ENCODE peak calls at places on chromosomes 3 and 15, in six cellular contexts. One of them, this sample, is unnamed.

GRCh38 chr15:100733786-100734185 is 131.4 kb downstream of the ASB7 start:
- DNase-seq in GM23338: no peak
- DNase-seq in HepG2: no peak
- DNase-seq in GM12878: no peak
- DNase-seq in K562: no peak
- DNase-seq in H1: no peak
- DNase-seq in this sample: no peak

GRCh38 chr3:122233109-122233952 is 49.9 kb downstream of the CASR start:
- DNase-seq in GM23338: no peak
- DNase-seq in HepG2: no peak
- DNase-seq in GM12878: peak
- DNase-seq in K562: no peak
- DNase-seq in H1: no peak
- DNase-seq in this sample: no peak

GRCh38 chr3:169272533-169272932 is 391.0 kb downstream of the MECOM start:
- DNase-seq in GM23338: no peak
- DNase-seq in HepG2: no peak
- DNase-seq in GM12878: no peak
- DNase-seq in K562: no peak
- DNase-seq in H1: no peak
- DNase-seq in this sample: no peak

GRCh38 chr15:51825701-51826100 is 3.8 kb upstream of the TMOD3 start:
- DNase-seq in GM23338: no peak
- DNase-seq in HepG2: no peak
- DNase-seq in GM12878: no peak
- DNase-seq in K562: no peak
- DNase-seq in H1: no peak
- DNase-seq in this sample: no peak

GRCh38 chr3:167773584-167773983 is 38.1 kb downstream of the SERPINI1 start:
- DNase-seq in GM23338: no peak
- DNase-seq in HepG2: no peak
- DNase-seq in GM12878: peak
- DNase-seq in K562: no peak
- DNase-seq in H1: no peak
- DNase-seq in this sample: no peak

GRCh38 chr15:46331546-46331945 is 696.7 kb downstream of the SQOR start:
- DNase-seq in GM23338: no peak
- DNase-seq in HepG2: no peak
- DNase-seq in GM12878: no peak
- DNase-seq in K562: no peak
- DNase-seq in H1: no peak
- DNase-seq in this sample: no peak

GRCh38 chr3:31077826-31078225 is 183.4 kb upstream of the GADL1 start:
- DNase-seq in GM23338: no peak
- DNase-seq in HepG2: no peak
- DNase-seq in GM12878: no peak
- DNase-seq in K562: no peak
- DNase-seq in H1: no peak
- DNase-seq in this sample: no peak

GRCh38 chr15:67018451-67018850 is 47.0 kb upstream of the SMAD3 start:
- DNase-seq in GM23338: no peak
- DNase-seq in HepG2: no peak
- DNase-seq in GM12878: no peak
- DNase-seq in K562: no peak
- DNase-seq in H1: no peak
- DNase-seq in this sample: no peak

GRCh38 chr3:58880182-58880581 is 169.6 kb downstream of the CFAP20DC start:
- DNase-seq in GM23338: no peak
- DNase-seq in HepG2: no peak
- DNase-seq in GM12878: no peak
- DNase-seq in K562: no peak
- DNase-seq in H1: no peak
- DNase-seq in this sample: no peak

GRCh38 chr3:21894459-21895083 is 143.6 kb upstream of the ZNF385D start:
- DNase-seq in GM23338: peak
- DNase-seq in HepG2: no peak
- DNase-seq in GM12878: no peak
- DNase-seq in K562: no peak
- DNase-seq in H1: no peak
- DNase-seq in this sample: no peak

GRCh38 chr3:21892104-21892503 is 141.1 kb upstream of the ZNF385D start:
- DNase-seq in GM23338: no peak
- DNase-seq in HepG2: no peak
- DNase-seq in GM12878: no peak
- DNase-seq in K562: no peak
- DNase-seq in H1: no peak
- DNase-seq in this sample: no peak

GRCh38 chr3:21888656-21889055 is 137.6 kb upstream of the ZNF385D start:
- DNase-seq in GM23338: no peak
- DNase-seq in HepG2: no peak
- DNase-seq in GM12878: no peak
- DNase-seq in K562: no peak
- DNase-seq in H1: no peak
- DNase-seq in this sample: no peak

GRCh38 chr3:21893250-21893649 is 142.2 kb upstream of the ZNF385D start:
- DNase-seq in GM23338: no peak
- DNase-seq in HepG2: no peak
- DNase-seq in GM12878: no peak
- DNase-seq in K562: no peak
- DNase-seq in H1: no peak
- DNase-seq in this sample: no peak

DNA sequence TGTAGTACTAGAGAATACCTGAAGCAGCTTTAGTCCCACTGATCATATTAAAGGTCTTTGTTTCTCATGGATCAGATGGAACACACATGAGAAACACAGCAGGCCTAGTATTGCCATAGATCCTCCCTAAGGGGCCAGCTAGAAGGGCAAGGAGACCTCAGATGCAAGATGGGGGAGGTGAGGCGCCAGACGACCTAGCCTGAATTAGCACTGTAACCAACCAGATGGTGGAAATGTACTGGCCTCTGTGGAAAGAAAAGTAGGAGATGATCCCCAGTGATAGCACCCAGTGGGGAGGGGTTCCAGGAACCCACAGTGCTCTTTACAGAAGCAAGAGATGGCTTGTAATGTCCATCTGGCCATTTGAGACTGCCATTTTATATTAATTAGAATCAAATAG is 138.2 kb upstream of the ZNF385D start:
- DNase-seq in GM23338: no peak
- DNase-seq in HepG2: no peak
- DNase-seq in GM12878: no peak
- DNase-seq in K562: no peak
- DNase-seq in H1: no peak
- DNase-seq in this sample: no peak
- TF ChIP-seq CREB1 in GM23338: no peak
- TF ChIP-seq CREB1 in HepG2: no peak
- TF ChIP-seq CREB1 in GM12878: no peak
- TF ChIP-seq CREB1 in K562: no peak
- TF ChIP-seq CREB1 in H1: no peak
- TF ChIP-seq CREB1 in this sample: no peak

DNA sequence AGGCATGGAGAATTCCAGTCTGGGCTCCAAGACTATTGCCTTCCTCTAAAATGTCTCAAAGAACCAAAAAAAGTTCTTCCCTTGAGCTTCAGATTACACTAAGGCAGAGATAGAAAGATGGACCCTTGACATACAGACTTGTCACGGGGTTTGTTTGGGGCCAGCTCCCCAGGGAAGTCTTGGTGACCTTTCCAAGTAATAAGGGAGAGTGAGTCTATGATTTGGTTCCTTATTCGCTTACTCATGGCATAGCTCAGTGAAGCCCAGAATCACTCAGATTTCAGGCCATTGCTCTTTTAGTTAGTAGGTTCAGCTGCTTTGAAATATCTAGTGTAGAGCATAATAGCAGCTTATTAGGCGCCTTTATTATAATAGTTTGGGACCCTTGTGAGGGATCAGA is 90.3 kb downstream of the PLCL2 start:
- DNase-seq in GM23338: no peak
- DNase-seq in HepG2: no peak
- DNase-seq in GM12878: no peak
- DNase-seq in K562: no peak
- DNase-seq in H1: no peak
- DNase-seq in this sample: no peak
- TF ChIP-seq CTCF in GM23338: no peak
- TF ChIP-seq CTCF in HepG2: no peak
- TF ChIP-seq CTCF in GM12878: no peak
- TF ChIP-seq CTCF in K562: no peak
- TF ChIP-seq CTCF in H1: no peak
- TF ChIP-seq CTCF in this sample: no peak

GRCh38 chr3:176987901-176988300 is 209.4 kb downstream of the TBL1XR1 start:
- DNase-seq in GM23338: no peak
- DNase-seq in HepG2: no peak
- DNase-seq in GM12878: no peak
- DNase-seq in K562: no peak
- DNase-seq in H1: no peak
- DNase-seq in this sample: no peak
- TF ChIP-seq CREB1 in GM23338: no peak
- TF ChIP-seq CREB1 in HepG2: no peak
- TF ChIP-seq CREB1 in GM12878: no peak
- TF ChIP-seq CREB1 in K562: no peak
- TF ChIP-seq CREB1 in H1: no peak
- TF ChIP-seq CREB1 in this sample: no peak

GRCh38 chr3:12507871-12508281 is 23.6 kb downstream of the TSEN2 start:
- DNase-seq in GM23338: no peak
- DNase-seq in HepG2: no peak
- DNase-seq in GM12878: no peak
- DNase-seq in K562: no peak
- DNase-seq in H1: no peak
- DNase-seq in this sample: no peak

GRCh38 chr3:12512534-12513101 is 28.3 kb downstream of the TSEN2 start:
- DNase-seq in GM23338: no peak
- DNase-seq in HepG2: no peak
- DNase-seq in GM12878: no peak
- DNase-seq in K562: no peak
- DNase-seq in H1: no peak
- DNase-seq in this sample: no peak

GRCh38 chr3:12506201-12506600 is 21.9 kb downstream of the TSEN2 start:
- DNase-seq in GM23338: no peak
- DNase-seq in HepG2: no peak
- DNase-seq in GM12878: no peak
- DNase-seq in K562: no peak
- DNase-seq in H1: no peak
- DNase-seq in this sample: no peak

GRCh38 chr3:12508316-12508715 is 24.0 kb downstream of the TSEN2 start:
- DNase-seq in GM23338: no peak
- DNase-seq in HepG2: no peak
- DNase-seq in GM12878: no peak
- DNase-seq in K562: no peak
- DNase-seq in H1: no peak
- DNase-seq in this sample: no peak

GRCh38 chr3:12509466-12509865 is 25.2 kb downstream of the TSEN2 start:
- DNase-seq in GM23338: no peak
- DNase-seq in HepG2: no peak
- DNase-seq in GM12878: no peak
- DNase-seq in K562: no peak
- DNase-seq in H1: no peak
- DNase-seq in this sample: no peak
- TF ChIP-seq CTCF in GM23338: no peak
- TF ChIP-seq CTCF in HepG2: no peak
- TF ChIP-seq CTCF in GM12878: no peak
- TF ChIP-seq CTCF in K562: no peak
- TF ChIP-seq CTCF in H1: no peak
- TF ChIP-seq CTCF in this sample: no peak

GRCh38 chr3:138899592-138899991 is 47.3 kb downstream of the FOXL2 start:
- DNase-seq in GM23338: no peak
- DNase-seq in HepG2: no peak
- DNase-seq in GM12878: no peak
- DNase-seq in K562: no peak
- DNase-seq in H1: no peak
- DNase-seq in this sample: no peak
- TF ChIP-seq CREB1 in GM23338: no peak
- TF ChIP-seq CREB1 in HepG2: no peak
- TF ChIP-seq CREB1 in GM12878: no peak
- TF ChIP-seq CREB1 in K562: no peak
- TF ChIP-seq CREB1 in H1: no peak
- TF ChIP-seq CREB1 in this sample: no peak

GRCh38 chr3:156474560-156475389 is 80.1 kb downstream of the SSR3 start:
- DNase-seq in GM23338: peak
- DNase-seq in HepG2: no peak
- DNase-seq in GM12878: no peak
- DNase-seq in K562: peak
- DNase-seq in H1: no peak
- DNase-seq in this sample: peak

GRCh38 chr3:156473341-156473740 is 81.6 kb downstream of the SSR3 start:
- DNase-seq in GM23338: no peak
- DNase-seq in HepG2: no peak
- DNase-seq in GM12878: no peak
- DNase-seq in K562: no peak
- DNase-seq in H1: no peak
- DNase-seq in this sample: no peak

GRCh38 chr3:156471431-156471830 is 83.5 kb downstream of the SSR3 start:
- DNase-seq in GM23338: no peak
- DNase-seq in HepG2: no peak
- DNase-seq in GM12878: no peak
- DNase-seq in K562: no peak
- DNase-seq in H1: no peak
- DNase-seq in this sample: no peak

GRCh38 chr3:156469456-156469855 is 85.5 kb downstream of the SSR3 start:
- DNase-seq in GM23338: no peak
- DNase-seq in HepG2: no peak
- DNase-seq in GM12878: no peak
- DNase-seq in K562: no peak
- DNase-seq in H1: no peak
- DNase-seq in this sample: no peak

DNA sequence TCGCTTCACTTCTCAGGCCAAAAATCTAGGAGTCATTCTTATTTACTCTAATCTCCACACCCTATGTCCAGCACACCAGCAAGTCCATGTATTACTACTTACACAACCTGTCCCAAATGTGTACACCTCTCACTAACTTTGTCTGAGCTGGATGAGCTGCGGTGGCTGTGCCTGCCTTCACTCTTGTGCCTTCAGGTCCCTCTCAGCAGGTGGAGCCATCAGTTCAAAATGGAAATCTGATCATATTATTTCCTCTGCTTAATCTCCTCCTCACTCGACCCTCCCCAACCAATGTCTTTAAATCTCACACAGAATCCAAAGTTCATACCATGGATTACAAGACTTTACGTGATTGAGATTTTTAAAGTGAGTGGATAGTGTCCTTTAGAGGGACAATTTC is 82.8 kb downstream of the SSR3 start:
- DNase-seq in GM23338: no peak
- DNase-seq in HepG2: no peak
- DNase-seq in GM12878: no peak
- DNase-seq in K562: no peak
- DNase-seq in H1: no peak
- DNase-seq in this sample: no peak
- TF ChIP-seq CTCF in GM23338: no peak
- TF ChIP-seq CTCF in HepG2: peak
- TF ChIP-seq CTCF in GM12878: peak
- TF ChIP-seq CTCF in K562: peak
- TF ChIP-seq CTCF in H1: no peak
- TF ChIP-seq CTCF in this sample: no peak

This sample was measured in WTC11.